ENCODE peak calls at places on chromosomes 2 and 18, in nine cellular contexts. F is fibroblast of mammary gland; N is activated CD4-positive, alpha-beta T cell treated with anti-CD3 and anti-CD28 coated beads, Interleukin-2, amount 50 U/mL, for 1 hour; L is activated CD8-positive, alpha-beta memory T cell treated with anti-CD3 and anti-CD28 coated beads for 4 hours; E is hippocampal formation; R is stimulated activated CD4-positive, alpha-beta T cell treated with anti-CD3 and anti-CD28 coated beads, TNF-alpha, amount 100 ng/mL, for 48 hours; S is ACHN; K is nephron progenitor cell; X is KBM-7. G is an unnamed sample.

GRCh38 chr2:71849603-71850305 is 297.9 kb downstream of the CYP26B1 start:
- DNase-seq in X (no peak), S (no peak), R (no peak), K (no peak), F (no peak), E (no peak), N (no peak), L (no peak), G (no peak)

GRCh38 chr18:21664069-21664468 is 40.5 kb downstream of the ABHD3 start:
- DNase-seq in S (no peak), F (no peak), X (no peak), K (no peak), R (no peak), L (no peak), N (no peak), E (no peak), G (no peak)

GRCh38 chr2:219612605-219613286 is 14.7 kb upstream of the SLC4A3 start:
- DNase-seq in L (no peak), R (no peak), K (no peak), X (no peak), E (no peak), S (no peak), N (no peak), F (no peak), G (peak)

GRCh38 chr2:239357954-239358754 is 42.7 kb downstream of the HDAC4 start:
- DNase-seq in K (no peak), N (no peak), R (no peak), E (no peak), L (no peak), X (no peak), S (no peak), F (no peak), G (no peak)

GRCh38 chr2:43233218-43234212 is 7.1 kb upstream of the ZFP36L2 start:
- DNase-seq in S (no peak), X (peak), L (no peak), R (no peak), N (no peak), K (no peak), E (no peak), F (no peak), G (no peak)

GRCh38 chr2:224038049-224038829 is 847 bp downstream of the SERPINE2 start:
- DNase-seq in X (peak), F (peak), N (peak), E (no peak), K (peak), S (peak), R (peak), L (peak), G (no peak)

GRCh38 chr2:174683392-174683759 is 80.9 kb downstream of the CHRNA1 start:
- DNase-seq in K (no peak), F (peak), L (no peak), E (no peak), N (peak), R (no peak), X (peak), S (peak), G (no peak)

GRCh38 chr2:71944183-71944550 is 203.5 kb downstream of the CYP26B1 start:
- DNase-seq in E (no peak), N (no peak), L (no peak), R (no peak), K (no peak), S (no peak), F (no peak), X (no peak), G (no peak)

GRCh38 chr2:109324859-109325258 is 195.9 kb downstream of the SH3RF3 start:
- DNase-seq in X (no peak), K (no peak), E (no peak), F (peak), L (no peak), S (no peak), N (no peak), R (no peak), G (no peak)

GRCh38 chr2:173553589-173553988 is 198.9 kb downstream of the CDCA7 start:
- DNase-seq in N (no peak), K (no peak), F (peak), L (no peak), S (peak), E (no peak), X (no peak), R (no peak), G (no peak)

GRCh38 chr2:239277401-239278085 is 123.3 kb downstream of the HDAC4 start:
- DNase-seq in S (no peak), K (no peak), L (no peak), X (no peak), E (no peak), F (no peak), R (no peak), N (no peak), G (no peak)

G was measured in naive thymus-derived CD8-positive, alpha-beta T cell.